ENCODE peak calls at places on chromosomes 5 and 9, in five cellular contexts. E is WERI-Rb-1, G is foreskin fibroblast, F is neuronal stem cell, H is hippocampal formation. O is an unnamed sample.

GRCh38 chr9:124012368-124013262 is 1.0 kb downstream of the LHX2 start:
- DNase-seq in E (no peak), G (no peak), H (no peak), F (no peak), O (no peak)

GRCh38 chr5:31173621-31174020 is 19.9 kb upstream of the CDH6 start:
- DNase-seq in F (peak), E (no peak), H (no peak), G (no peak), O (no peak)

GRCh38 chr5:169011009-169011408 is 289.9 kb downstream of the SLIT3 start:
- DNase-seq in F (no peak), H (no peak), G (no peak), E (no peak), O (no peak)

GRCh38 chr5:166695311-166695710 is 1596.1 kb upstream of the WWC1 start:
- DNase-seq in G (no peak), F (no peak), H (no peak), E (no peak), O (no peak)

GRCh38 chr5:177346820-177347219 is 4.6 kb downstream of the LMAN2 start:
- DNase-seq in E (no peak), F (no peak), H (no peak), G (no peak), O (no peak)

GRCh38 chr5:176446884-176447537 is 1.2 kb upstream of the FAF2 start:
- DNase-seq in H (no peak), F (peak), G (no peak), E (no peak), O (no peak)

GRCh38 chr9:116580853-116581252 is 106.3 kb upstream of the TRIM32 start:
- DNase-seq in F (no peak), H (peak), E (no peak), G (no peak), O (no peak)

GRCh38 chr5:76137887-76138542 is 54.8 kb downstream of the SV2C start:
- DNase-seq in E (no peak), F (no peak), G (no peak), H (no peak), O (no peak)

GRCh38 chr9:71349218-71349617 is 227.8 kb upstream of the TRPM3 start:
- DNase-seq in F (no peak), G (no peak), E (no peak), H (no peak), O (no peak)

GRCh38 chr9:134848504-134848903 is 32.1 kb upstream of the FCN2 start:
- DNase-seq in G (no peak), E (no peak), H (no peak), F (no peak), O (no peak)

GRCh38 chr5:128227984-128228383 is 144.4 kb downstream of the SLC12A2 start:
- DNase-seq in F (no peak), G (peak), H (no peak), E (no peak), O (no peak)

GRCh38 chr5:136043551-136043950 is 14.8 kb downstream of the TGFBI start:
- DNase-seq in G (no peak), H (no peak), E (no peak), F (no peak), O (no peak)

GRCh38 chr5:151924564-151925395 is at the start of gene GLRA1:
- DNase-seq in G (peak), H (no peak), E (no peak), F (peak), O (peak)

GRCh38 chr5:143147918-143148317 is 255.6 kb downstream of the NR3C1 start:
- DNase-seq in G (peak), H (no peak), E (no peak), F (no peak), O (no peak)

O was measured in NCI-H2227 treated with DMSO at 0.1 percent for 48 hours.